ENCODE peak calls at places on chromosomes 2 and 18, in nine cellular contexts. W is foreskin fibroblast, B is Caco-2, Z is esophagus squamous epithelium, H is vagina, T is cardiac fibroblast, V is AG09309, K is heart left ventricle, X is pancreas. Q is an unnamed sample.

GRCh38 chr2:28395334-28396061 is 2.8 kb downstream of the FOSL2 start:
- DNase-seq in W (peak; percentile 71), Z (no peak), T (peak; percentile 88), K (peak; percentile 50), H (no peak), B (no peak), V (no peak), X (no peak), Q (peak; percentile 61)

GRCh38 chr2:118807668-118808428 is 39.6 kb downstream of the EN1 start:
- DNase-seq in X (no peak), V (no peak), W (no peak), H (no peak), T (no peak), Z (no peak), B (no peak), K (no peak), Q (no peak)

GRCh38 chr2:42928161-42928691 is 135.8 kb upstream of the HAAO start:
- DNase-seq in Z (no peak), X (no peak), K (no peak), B (peak; percentile 73), W (no peak), H (no peak), V (no peak), T (no peak), Q (peak; percentile 83)

GRCh38 chr18:79199691-79200374 is 130.6 kb downstream of the ATP9B start:
- DNase-seq in H (no peak), X (no peak), B (no peak), Z (no peak), V (peak; percentile 16), W (peak; percentile 50), K (no peak), T (peak; percentile 18), Q (no peak)

GRCh38 chr2:133633851-133634250 is 65.6 kb upstream of the NCKAP5 start:
- DNase-seq in W (peak; percentile 40), V (peak; percentile 40), Z (no peak), H (no peak), T (peak; percentile 40), K (no peak), B (no peak), X (no peak), Q (no peak)

GRCh38 chr2:165245081-165245480 is 5.9 kb downstream of the SCN2A start:
- DNase-seq in H (no peak), K (no peak), W (no peak), X (no peak), T (no peak), V (no peak), Z (no peak), B (no peak), Q (no peak)

GRCh38 chr2:64698668-64699444 is 45.1 kb upstream of the SERTAD2 start:
- DNase-seq in T (peak; percentile 58), W (peak; percentile 77), X (no peak), Z (no peak), H (no peak), B (no peak), V (peak; percentile 74), K (no peak), Q (no peak)

GRCh38 chr2:241199286-241199685 is 10.8 kb downstream of the ANO7 start:
- DNase-seq in X (no peak), W (no peak), T (no peak), V (no peak), Z (no peak), K (no peak), H (no peak), B (no peak), Q (no peak)

GRCh38 chr2:147374410-147374811 is 470.4 kb upstream of the ACVR2A start:
- DNase-seq in H (no peak), W (no peak), V (no peak), K (no peak), B (no peak), Z (no peak), X (no peak), T (peak; percentile 80), Q (no peak)

GRCh38 chr18:8960740-8961657 is 141.5 kb upstream of the NDUFV2 start:
- DNase-seq in X (no peak), W (peak; percentile 72), K (no peak), Z (no peak), H (no peak), B (no peak), V (no peak), T (peak; percentile 51), Q (no peak)

GRCh38 chr2:200476836-200477235 is 33.0 kb downstream of the KCTD18 start:
- DNase-seq in Z (no peak), V (no peak), X (no peak), H (no peak), W (no peak), B (no peak), K (no peak), T (no peak), Q (no peak)

GRCh38 chr2:189441709-189442074 is 418 bp downstream of the WDR75 start:
- DNase-seq in B (no peak), W (no peak), Z (no peak), X (no peak), T (no peak), H (no peak), V (no peak), K (no peak), Q (no peak)

GRCh38 chr2:189440947-189441708 is at the start of gene WDR75:
- DNase-seq in Z (peak; percentile 76), V (peak; percentile 79), K (peak; percentile 95), B (peak; percentile 95), W (peak; percentile 93), X (peak; percentile 91), T (peak; percentile 96), H (peak; percentile 96), Q (peak; percentile 95)

GRCh38 chr2:189437931-189438330 is 3.3 kb upstream of the WDR75 start:
- DNase-seq in Z (no peak), V (no peak), W (no peak), K (no peak), B (no peak), H (no peak), T (no peak), X (no peak), Q (no peak)

GRCh38 chr2:189440644-189440946 is 679 bp upstream of the WDR75 start:
- DNase-seq in T (no peak), B (no peak), W (no peak), Z (no peak), V (no peak), K (no peak), H (peak; percentile 88), X (no peak), Q (no peak)

DNA sequence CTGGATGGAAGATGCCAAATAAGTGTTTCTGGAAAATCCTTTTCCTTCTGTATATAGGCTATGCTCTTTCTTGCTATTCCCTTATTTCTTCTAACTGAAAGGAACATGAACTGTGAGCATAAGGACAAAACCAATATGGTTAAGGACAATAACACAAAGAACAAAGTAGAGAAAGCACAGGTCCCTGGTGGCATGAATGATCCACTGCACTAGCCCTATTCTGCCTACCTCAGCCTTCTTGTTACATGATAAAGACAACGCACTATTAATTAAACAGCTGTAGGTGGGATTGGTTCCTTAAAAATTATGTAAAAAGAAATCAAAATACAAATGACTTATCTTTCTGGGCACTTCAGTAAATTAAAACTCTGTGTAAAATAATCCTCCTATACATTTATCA is 1.9 kb upstream of the WDR75 start:
- DNase-seq in B (no peak), V (no peak), T (no peak), H (no peak), K (no peak), W (no peak), Z (no peak), X (no peak), Q (no peak)
- TF ChIP-seq CTCF in B (peak; percentile 32), V (peak; percentile 15), T (no peak), H (no peak), K (no peak), W (no peak), Z (peak; percentile 18), X (no peak), Q (no peak)

DNA sequence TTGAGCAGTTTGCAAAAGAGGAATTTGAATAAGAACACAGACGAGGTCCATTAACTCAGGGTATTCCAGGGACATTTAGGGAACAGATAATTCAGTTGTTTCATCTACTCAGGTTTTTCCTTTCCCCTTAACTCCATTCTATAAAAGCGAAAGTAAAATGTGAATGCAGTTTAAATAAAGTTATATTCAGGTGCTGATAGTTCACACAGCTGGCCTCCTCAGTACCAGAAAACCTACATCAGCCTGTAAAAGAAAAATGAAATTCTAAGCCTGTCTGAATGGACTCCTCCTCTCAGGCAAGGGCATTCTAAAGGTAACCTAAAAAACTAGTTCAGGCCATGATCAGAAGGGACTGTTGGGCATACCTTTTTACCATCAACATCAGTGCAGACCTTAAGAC is 873.8 kb downstream of the SUCLG1 start:
- DNase-seq in H (no peak), T (no peak), Z (no peak), W (no peak), B (no peak), K (no peak), V (no peak), X (no peak), Q (no peak)
- H3K4me3 ChIP-seq in H (no peak overlapping the region), T (no peak overlapping the region), Z (no peak overlapping the region), W (no peak overlapping the region), B (no peak overlapping the region), K (no peak overlapping the region), V (no peak overlapping the region), X (no peak overlapping the region), Q (no peak overlapping the region)

DNA sequence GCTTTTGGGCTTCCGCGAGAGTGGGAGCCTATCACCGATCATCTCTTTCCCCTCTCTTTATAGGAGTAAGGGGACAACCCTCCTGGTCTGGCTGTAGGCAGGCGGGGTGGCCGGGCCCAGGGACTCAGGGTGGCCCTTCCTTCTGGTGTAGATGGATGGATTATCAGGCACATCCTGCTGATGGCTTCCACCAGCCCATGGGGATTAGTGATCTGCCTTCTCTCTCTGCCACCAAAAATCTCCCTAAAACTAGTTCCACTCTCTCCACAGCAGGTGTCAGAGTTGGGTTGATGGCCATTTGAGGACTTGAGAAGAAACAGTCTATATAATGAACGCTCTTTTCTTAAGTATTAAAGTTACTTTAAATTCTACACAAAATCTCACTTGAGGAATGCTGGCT is 37.4 kb downstream of the NCK2 start:
- DNase-seq in B (no peak), Z (no peak), V (no peak), H (no peak), K (no peak), W (no peak), T (no peak), X (no peak), Q (no peak)
- TF ChIP-seq CTCF in B (peak; percentile 20), Z (peak; percentile 12), V (peak; percentile 19), H (no peak), K (no peak), W (no peak), T (no peak), X (no peak), Q (no peak)

DNA sequence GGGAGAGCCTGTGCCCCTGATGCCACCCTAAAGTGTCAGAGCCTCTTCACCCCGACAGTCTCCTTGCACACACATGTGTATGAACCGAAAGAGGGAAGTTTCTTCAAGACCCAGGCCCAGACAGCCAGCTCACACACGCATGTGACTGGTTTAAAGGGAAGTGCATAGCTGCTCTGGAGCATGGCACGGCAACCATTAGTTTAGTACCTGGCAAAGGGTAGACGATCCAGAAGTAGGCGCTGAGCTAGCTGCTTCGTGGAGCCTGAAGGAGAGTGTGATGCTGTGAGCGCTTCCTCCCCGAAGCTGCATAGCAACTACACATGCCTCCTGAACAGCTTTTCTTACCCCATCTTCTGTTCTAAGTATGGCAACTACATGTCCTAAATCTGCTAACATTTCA is 91.7 kb downstream of the ZCCHC2 start:
- DNase-seq in T (no peak), H (no peak), V (no peak), X (no peak), Z (no peak), K (no peak), W (no peak), B (no peak), Q (no peak)
- H3K4me3 ChIP-seq in T (no peak overlapping the region), H (no peak overlapping the region), V (no peak overlapping the region), X (no peak overlapping the region), Z (no peak overlapping the region), K (no peak overlapping the region), W (no peak overlapping the region), B (no peak overlapping the region), Q (no peak overlapping the region)

GRCh38 chr18:67590571-67591141 is 74.1 kb upstream of the DSEL start:
- DNase-seq in K (no peak), H (no peak), T (peak; percentile 45), V (no peak), W (peak; percentile 19), B (no peak), X (no peak), Z (no peak), Q (no peak)
- TF ChIP-seq CTCF in K (no peak), H (no peak), T (peak; percentile 8), V (peak; percentile 19), W (peak; percentile 3), B (no peak), X (no peak), Z (no peak), Q (no peak)